ENCODE peak calls at places on chromosomes 3 and 15, in five cellular contexts. One of them, this sample, is unnamed.

GRCh38 chr3:16290827-16291196 is 25.8 kb downstream of the OXNAD1 start:
- DNase-seq in thoracic aorta: no peak
- DNase-seq in esophagus muscularis mucosa: no peak
- DNase-seq in CD8-positive, alpha-beta T cell: no peak
- DNase-seq in pancreas: no peak
- DNase-seq in this sample: no peak

GRCh38 chr3:24645047-24645446 is 150.4 kb upstream of the THRB start:
- DNase-seq in thoracic aorta: no peak
- DNase-seq in pancreas: no peak
- DNase-seq in esophagus muscularis mucosa: no peak
- DNase-seq in CD8-positive, alpha-beta T cell: no peak
- DNase-seq in this sample: no peak

GRCh38 chr3:161682715-161683114 is 186.1 kb downstream of the OTOL1 start:
- DNase-seq in CD8-positive, alpha-beta T cell: no peak
- DNase-seq in esophagus muscularis mucosa: no peak
- DNase-seq in thoracic aorta: no peak
- DNase-seq in pancreas: no peak
- DNase-seq in this sample: no peak

GRCh38 chr3:83457516-83457915 is 1501.3 kb upstream of the CADM2 start:
- DNase-seq in CD8-positive, alpha-beta T cell: no peak
- DNase-seq in pancreas: no peak
- DNase-seq in esophagus muscularis mucosa: no peak
- DNase-seq in thoracic aorta: no peak
- DNase-seq in this sample: no peak

GRCh38 chr15:40392986-40393948 is 10.7 kb downstream of the KNSTRN start:
- DNase-seq in pancreas: no peak
- DNase-seq in thoracic aorta: no peak
- DNase-seq in CD8-positive, alpha-beta T cell: no peak
- DNase-seq in esophagus muscularis mucosa: no peak
- DNase-seq in this sample: no peak

GRCh38 chr3:134485075-134485536 is 679 bp downstream of the ANAPC13 start:
- DNase-seq in CD8-positive, alpha-beta T cell: no peak
- DNase-seq in pancreas: no peak
- DNase-seq in thoracic aorta: no peak
- DNase-seq in esophagus muscularis mucosa: no peak
- DNase-seq in this sample: no peak

GRCh38 chr15:77028451-77029165 is 33.7 kb downstream of the PSTPIP1 start:
- DNase-seq in CD8-positive, alpha-beta T cell: peak; percentile 40
- DNase-seq in thoracic aorta: no peak
- DNase-seq in esophagus muscularis mucosa: no peak
- DNase-seq in pancreas: peak; percentile 2
- DNase-seq in this sample: peak; percentile 14

GRCh38 chr3:8237893-8238292 is 263.7 kb upstream of the LMCD1 start:
- DNase-seq in thoracic aorta: no peak
- DNase-seq in CD8-positive, alpha-beta T cell: no peak
- DNase-seq in pancreas: no peak
- DNase-seq in esophagus muscularis mucosa: no peak
- DNase-seq in this sample: no peak

GRCh38 chr3:14238936-14239335 is 60.3 kb downstream of the LSM3 start:
- DNase-seq in thoracic aorta: no peak
- DNase-seq in pancreas: no peak
- DNase-seq in CD8-positive, alpha-beta T cell: no peak
- DNase-seq in esophagus muscularis mucosa: no peak
- DNase-seq in this sample: no peak

GRCh38 chr3:148954981-148955380 is 36.4 kb upstream of the GYG1 start:
- DNase-seq in pancreas: no peak
- DNase-seq in thoracic aorta: no peak
- DNase-seq in CD8-positive, alpha-beta T cell: no peak
- DNase-seq in esophagus muscularis mucosa: no peak
- DNase-seq in this sample: no peak

GRCh38 chr3:148958681-148959080 is 32.7 kb upstream of the GYG1 start:
- DNase-seq in pancreas: no peak
- DNase-seq in thoracic aorta: no peak
- DNase-seq in esophagus muscularis mucosa: no peak
- DNase-seq in CD8-positive, alpha-beta T cell: no peak
- DNase-seq in this sample: no peak

GRCh38 chr3:148957586-148957985 is 33.8 kb upstream of the GYG1 start:
- DNase-seq in thoracic aorta: no peak
- DNase-seq in CD8-positive, alpha-beta T cell: no peak
- DNase-seq in pancreas: no peak
- DNase-seq in esophagus muscularis mucosa: no peak
- DNase-seq in this sample: no peak

GRCh38 chr3:148953094-148953493 is 38.2 kb upstream of the GYG1 start:
- DNase-seq in pancreas: no peak
- DNase-seq in esophagus muscularis mucosa: no peak
- DNase-seq in CD8-positive, alpha-beta T cell: no peak
- DNase-seq in thoracic aorta: no peak
- DNase-seq in this sample: no peak

DNA sequence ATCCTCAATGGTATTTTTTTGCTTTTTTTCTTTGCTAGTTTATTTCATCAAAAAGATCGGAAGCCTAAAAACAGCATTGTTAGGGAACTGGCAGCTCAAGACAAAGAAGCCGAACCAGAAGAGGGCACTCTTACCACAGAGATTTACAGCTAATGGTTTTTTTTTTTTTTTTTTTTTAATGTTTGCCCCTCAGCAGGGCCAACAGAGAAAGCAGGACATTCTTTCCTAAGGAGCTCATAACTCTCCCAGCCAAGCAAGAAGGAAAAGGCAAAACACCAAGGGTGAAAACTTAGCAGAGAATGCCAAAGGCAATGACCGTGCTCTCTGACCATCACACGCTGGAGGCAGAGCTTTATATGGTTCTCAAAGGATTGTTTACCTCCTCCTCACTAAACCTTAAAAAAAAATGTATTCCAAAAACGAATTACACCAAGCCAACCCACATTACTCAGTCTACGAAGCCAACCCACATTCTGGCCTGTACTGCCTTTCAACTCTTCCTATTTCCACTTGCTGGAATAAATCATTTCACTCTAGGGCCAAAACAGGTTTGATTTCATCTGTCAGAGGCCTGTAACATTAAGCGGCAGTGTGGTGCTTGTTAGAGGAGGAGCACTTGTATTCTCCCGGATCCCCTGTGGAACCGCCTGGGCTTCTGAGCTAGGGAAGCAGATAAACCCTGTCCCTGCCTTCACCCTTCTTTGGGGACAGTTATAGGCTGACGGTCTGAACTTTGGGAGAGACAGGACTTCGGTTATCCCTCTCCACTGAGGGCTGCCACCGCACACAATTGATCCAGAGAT is 35.6 kb upstream of the GYG1 start:
- DNase-seq in esophagus muscularis mucosa: no peak
- DNase-seq in pancreas: peak; percentile 43
- DNase-seq in thoracic aorta: peak; percentile 44
- DNase-seq in CD8-positive, alpha-beta T cell: no peak
- DNase-seq in this sample: no peak
- TF ChIP-seq CTCF in esophagus muscularis mucosa: peak; percentile 63
- TF ChIP-seq CTCF in pancreas: peak; percentile 26
- TF ChIP-seq CTCF in thoracic aorta: peak; percentile 56
- TF ChIP-seq CTCF in CD8-positive, alpha-beta T cell: peak; percentile 48
- TF ChIP-seq CTCF in this sample: peak; percentile 62

DNA sequence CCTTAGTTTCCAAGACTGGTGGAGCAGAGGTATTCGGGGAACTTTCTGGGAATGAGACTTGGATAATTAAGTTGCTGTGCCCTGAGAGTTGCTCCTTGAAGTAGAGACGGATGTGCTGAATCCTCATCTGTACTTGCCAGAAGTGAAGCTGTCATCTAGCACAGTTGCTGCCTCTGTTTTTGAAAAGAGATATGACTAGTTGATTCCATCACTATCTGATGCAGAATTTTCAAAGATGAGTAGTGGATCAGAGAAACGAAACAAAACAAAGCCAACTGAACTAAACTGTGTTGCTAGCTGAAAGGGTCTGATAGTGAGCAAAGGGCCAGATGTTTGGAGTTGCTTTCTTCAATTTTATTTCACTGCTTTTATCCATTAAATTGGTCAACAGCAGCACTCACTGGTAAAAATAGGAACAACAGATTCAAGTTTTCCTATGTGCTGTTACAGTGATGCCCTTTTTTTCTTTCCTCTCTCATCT is 52.7 kb downstream of the MITF start:
- DNase-seq in thoracic aorta: no peak
- DNase-seq in pancreas: no peak
- DNase-seq in CD8-positive, alpha-beta T cell: no peak
- DNase-seq in esophagus muscularis mucosa: no peak
- DNase-seq in this sample: no peak
- TF ChIP-seq CTCF in thoracic aorta: peak; percentile 53
- TF ChIP-seq CTCF in pancreas: peak; percentile 10
- TF ChIP-seq CTCF in CD8-positive, alpha-beta T cell: no peak
- TF ChIP-seq CTCF in esophagus muscularis mucosa: peak; percentile 43
- TF ChIP-seq CTCF in this sample: no peak

GRCh38 chr15:85598718-85599398 is 195.9 kb downstream of the KLHL25 start:
- DNase-seq in esophagus muscularis mucosa: no peak
- DNase-seq in CD8-positive, alpha-beta T cell: no peak
- DNase-seq in thoracic aorta: no peak
- DNase-seq in pancreas: no peak
- DNase-seq in this sample: no peak

GRCh38 chr15:85600001-85600400 is 194.7 kb downstream of the KLHL25 start:
- DNase-seq in esophagus muscularis mucosa: no peak
- DNase-seq in thoracic aorta: no peak
- DNase-seq in CD8-positive, alpha-beta T cell: no peak
- DNase-seq in pancreas: no peak
- DNase-seq in this sample: no peak

GRCh38 chr15:85598203-85598602 is 196.5 kb downstream of the KLHL25 start:
- DNase-seq in thoracic aorta: no peak
- DNase-seq in esophagus muscularis mucosa: no peak
- DNase-seq in pancreas: no peak
- DNase-seq in CD8-positive, alpha-beta T cell: no peak
- DNase-seq in this sample: no peak

GRCh38 chr15:85595804-85596536 is 198.8 kb downstream of the KLHL25 start:
- DNase-seq in esophagus muscularis mucosa: no peak
- DNase-seq in thoracic aorta: no peak
- DNase-seq in pancreas: no peak
- DNase-seq in CD8-positive, alpha-beta T cell: no peak
- DNase-seq in this sample: no peak

GRCh38 chr15:85597155-85597815 is 197.4 kb downstream of the KLHL25 start:
- DNase-seq in CD8-positive, alpha-beta T cell: no peak
- DNase-seq in pancreas: no peak
- DNase-seq in esophagus muscularis mucosa: no peak
- DNase-seq in thoracic aorta: no peak
- DNase-seq in this sample: no peak
- TF ChIP-seq CTCF in CD8-positive, alpha-beta T cell: no peak
- TF ChIP-seq CTCF in pancreas: no peak
- TF ChIP-seq CTCF in esophagus muscularis mucosa: no peak
- TF ChIP-seq CTCF in thoracic aorta: no peak
- TF ChIP-seq CTCF in this sample: no peak

GRCh38 chr15:51803961-51804360 is 25.5 kb upstream of the TMOD3 start:
- DNase-seq in CD8-positive, alpha-beta T cell: no peak
- DNase-seq in esophagus muscularis mucosa: no peak
- DNase-seq in pancreas: no peak
- DNase-seq in thoracic aorta: no peak
- DNase-seq in this sample: no peak

GRCh38 chr15:51799908-51800252 is 29.6 kb upstream of the TMOD3 start:
- DNase-seq in CD8-positive, alpha-beta T cell: no peak
- DNase-seq in thoracic aorta: no peak
- DNase-seq in pancreas: no peak
- DNase-seq in esophagus muscularis mucosa: no peak
- DNase-seq in this sample: no peak

GRCh38 chr15:51799174-51799907 is 30.1 kb upstream of the TMOD3 start:
- DNase-seq in CD8-positive, alpha-beta T cell: no peak
- DNase-seq in pancreas: no peak
- DNase-seq in esophagus muscularis mucosa: no peak
- DNase-seq in thoracic aorta: no peak
- DNase-seq in this sample: no peak

GRCh38 chr15:51802593-51802992 is 26.9 kb upstream of the TMOD3 start:
- DNase-seq in thoracic aorta: no peak
- DNase-seq in esophagus muscularis mucosa: no peak
- DNase-seq in pancreas: no peak
- DNase-seq in CD8-positive, alpha-beta T cell: no peak
- DNase-seq in this sample: no peak

DNA sequence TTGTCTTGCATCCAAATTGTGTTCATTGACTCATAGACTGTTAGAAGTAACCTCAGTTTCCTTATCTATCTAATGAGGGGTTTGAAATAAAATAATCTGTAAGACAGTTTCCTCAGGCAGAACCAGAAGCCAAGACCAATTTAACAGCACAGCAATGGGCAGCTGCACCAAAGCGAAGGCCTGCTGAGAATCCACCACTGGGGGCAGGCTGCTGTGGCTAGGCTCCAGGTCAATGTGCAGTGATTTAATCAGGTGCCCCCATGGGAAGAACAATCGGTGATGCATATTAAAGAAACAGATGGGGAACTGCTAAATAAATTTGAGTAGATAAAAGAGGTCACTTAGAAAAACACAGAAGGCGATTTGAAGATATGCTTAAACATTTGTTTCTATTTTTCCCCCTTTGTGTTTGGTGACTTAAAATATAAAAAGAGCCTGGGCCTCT is 28.0 kb upstream of the TMOD3 start:
- DNase-seq in thoracic aorta: no peak
- DNase-seq in CD8-positive, alpha-beta T cell: no peak
- DNase-seq in pancreas: no peak
- DNase-seq in esophagus muscularis mucosa: no peak
- DNase-seq in this sample: no peak
- TF ChIP-seq CTCF in thoracic aorta: peak; percentile 12
- TF ChIP-seq CTCF in CD8-positive, alpha-beta T cell: no peak
- TF ChIP-seq CTCF in pancreas: peak; percentile 25
- TF ChIP-seq CTCF in esophagus muscularis mucosa: peak; percentile 18
- TF ChIP-seq CTCF in this sample: no peak

GRCh38 chr3:184651945-184652344 is 59.9 kb downstream of the MAGEF1 start:
- DNase-seq in esophagus muscularis mucosa: no peak
- DNase-seq in thoracic aorta: no peak
- DNase-seq in pancreas: no peak
- DNase-seq in CD8-positive, alpha-beta T cell: no peak
- DNase-seq in this sample: no peak

GRCh38 chr3:184654375-184654774 is 57.5 kb downstream of the MAGEF1 start:
- DNase-seq in CD8-positive, alpha-beta T cell: no peak
- DNase-seq in thoracic aorta: no peak
- DNase-seq in pancreas: no peak
- DNase-seq in esophagus muscularis mucosa: no peak
- DNase-seq in this sample: no peak

GRCh38 chr3:184655597-184655996 is 56.3 kb downstream of the MAGEF1 start:
- DNase-seq in thoracic aorta: no peak
- DNase-seq in CD8-positive, alpha-beta T cell: no peak
- DNase-seq in esophagus muscularis mucosa: no peak
- DNase-seq in pancreas: no peak
- DNase-seq in this sample: no peak

GRCh38 chr3:184648726-184649125 is 63.1 kb downstream of the MAGEF1 start:
- DNase-seq in CD8-positive, alpha-beta T cell: no peak
- DNase-seq in thoracic aorta: no peak
- DNase-seq in pancreas: no peak
- DNase-seq in esophagus muscularis mucosa: no peak
- DNase-seq in this sample: no peak

DNA sequence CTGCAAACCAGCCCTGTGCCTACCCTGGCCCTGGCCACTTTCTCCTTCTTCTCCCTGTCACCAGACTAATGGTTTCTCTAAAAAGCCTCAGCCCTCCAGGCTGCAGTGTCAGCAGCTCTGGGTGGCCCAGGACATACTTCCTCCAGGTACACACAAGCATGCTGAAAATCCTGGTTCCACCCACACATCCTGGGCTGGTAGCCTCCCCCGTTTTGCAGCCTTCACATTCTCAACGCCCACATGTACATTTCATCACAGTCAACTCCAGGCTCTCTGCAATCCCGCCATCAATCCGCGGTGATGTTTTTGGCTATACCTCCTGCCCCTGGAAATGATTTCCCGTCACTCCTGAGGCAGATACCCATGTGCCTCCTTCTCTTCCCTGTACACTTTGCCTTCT is 59.4 kb downstream of the MAGEF1 start:
- DNase-seq in esophagus muscularis mucosa: no peak
- DNase-seq in pancreas: no peak
- DNase-seq in CD8-positive, alpha-beta T cell: no peak
- DNase-seq in thoracic aorta: no peak
- DNase-seq in this sample: no peak
- TF ChIP-seq CTCF in esophagus muscularis mucosa: no peak
- TF ChIP-seq CTCF in pancreas: no peak
- TF ChIP-seq CTCF in CD8-positive, alpha-beta T cell: no peak
- TF ChIP-seq CTCF in thoracic aorta: no peak
- TF ChIP-seq CTCF in this sample: no peak

This sample was measured in natural killer cell.